ENCODE peak calls at places on chromosomes 1 and 21, in four cellular contexts. V is endothelial cell, K is glutamatergic neuron, A is nephron progenitor cell. L is an unnamed sample.

GRCh38 chr1:235423214-235423652 is 56.0 kb downstream of the TBCE start:
- DNase-seq in V (no peak), K (no peak), A (no peak), L (no peak)

GRCh38 chr1:6359568-6360496 is 33.7 kb downstream of the ACOT7 start:
- DNase-seq in V (peak), K (no peak), A (peak), L (peak)

GRCh38 chr1:63005812-63006211 is 221.9 kb downstream of the ATG4C start:
- DNase-seq in V (no peak), K (no peak), A (no peak), L (no peak)

GRCh38 chr1:30761312-30762151 is 4.0 kb upstream of the LAPTM5 start:
- DNase-seq in V (no peak), K (no peak), A (peak), L (no peak)

GRCh38 chr1:67489643-67490042 is 59.4 kb upstream of the SERBP1 start:
- DNase-seq in V (no peak), K (no peak), A (no peak), L (no peak)

GRCh38 chr1:25484096-25484495 is 53.4 kb downstream of the MACO1 start:
- DNase-seq in V (no peak), K (no peak), A (no peak), L (no peak)

GRCh38 chr21:31335957-31336738 is 7.9 kb downstream of the TIAM1 start:
- DNase-seq in V (no peak), K (no peak), A (no peak), L (peak)

GRCh38 chr1:91611498-91611917 is 110.9 kb downstream of the CDC7 start:
- DNase-seq in V (no peak), K (peak), A (peak), L (no peak)

GRCh38 chr1:51518730-51519047 is 377 bp downstream of the EPS15 start:
- DNase-seq in V (no peak), K (no peak), A (no peak), L (no peak)

GRCh38 chr1:171796592-171796991 is 15.1 kb downstream of the METTL13 start:
- DNase-seq in V (no peak), K (no peak), A (no peak), L (no peak)

GRCh38 chr1:223718850-223719249 is 6.5 kb downstream of the CAPN2 start:
- DNase-seq in V (no peak), K (no peak), A (no peak), L (no peak)

GRCh38 chr1:245645406-245645805 is 490.6 kb downstream of the KIF26B start:
- DNase-seq in V (no peak), K (no peak), A (no peak), L (no peak)

DNA sequence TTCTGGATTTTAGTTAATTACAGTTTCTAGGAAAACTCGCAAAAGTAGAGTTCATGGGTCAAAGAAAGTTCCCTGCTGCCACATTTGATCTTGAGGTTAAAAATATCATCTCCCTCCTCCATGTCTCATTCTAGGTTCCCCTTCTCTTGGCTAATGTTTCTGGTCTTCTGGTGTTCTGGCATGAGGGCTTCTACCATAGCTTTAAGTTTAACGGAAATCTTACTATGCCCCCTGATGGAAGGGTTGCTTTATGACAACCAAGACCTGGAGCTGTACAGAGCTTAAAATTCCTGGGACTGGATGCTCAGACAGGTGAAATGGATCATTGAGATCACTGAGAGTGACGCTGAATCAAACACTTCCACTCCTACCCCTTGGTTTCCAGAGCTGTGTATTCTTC is 1881.7 kb downstream of the MRPL39 start:
- DNase-seq in V (no peak), K (no peak), A (no peak), L (no peak)
- TF ChIP-seq CTCF in V (no peak), K (peak), A (no peak), L (no peak)

GRCh38 chr1:157558119-157558518 is 5.8 kb upstream of the FCRL5 start:
- DNase-seq in V (no peak), K (no peak), A (no peak), L (no peak)

GRCh38 chr1:157566484-157567300 is 14.4 kb upstream of the FCRL5 start:
- DNase-seq in V (no peak), K (no peak), A (no peak), L (no peak)

GRCh38 chr1:157562515-157562914 is 10.2 kb upstream of the FCRL5 start:
- DNase-seq in V (no peak), K (no peak), A (no peak), L (no peak)
- TF ChIP-seq CTCF in V (no peak), K (no peak), A (no peak), L (no peak)

GRCh38 chr1:13809461-13810159 is 109.6 kb downstream of the PRDM2 start:
- DNase-seq in V (no peak), K (no peak), A (no peak), L (no peak)

GRCh38 chr1:13808729-13809131 is 108.7 kb downstream of the PRDM2 start:
- DNase-seq in V (no peak), K (no peak), A (no peak), L (no peak)

GRCh38 chr1:13806108-13806507 is 106.1 kb downstream of the PRDM2 start:
- DNase-seq in V (no peak), K (no peak), A (no peak), L (no peak)

GRCh38 chr1:13805431-13805830 is 105.4 kb downstream of the PRDM2 start:
- DNase-seq in V (no peak), K (no peak), A (no peak), L (no peak)

DNA sequence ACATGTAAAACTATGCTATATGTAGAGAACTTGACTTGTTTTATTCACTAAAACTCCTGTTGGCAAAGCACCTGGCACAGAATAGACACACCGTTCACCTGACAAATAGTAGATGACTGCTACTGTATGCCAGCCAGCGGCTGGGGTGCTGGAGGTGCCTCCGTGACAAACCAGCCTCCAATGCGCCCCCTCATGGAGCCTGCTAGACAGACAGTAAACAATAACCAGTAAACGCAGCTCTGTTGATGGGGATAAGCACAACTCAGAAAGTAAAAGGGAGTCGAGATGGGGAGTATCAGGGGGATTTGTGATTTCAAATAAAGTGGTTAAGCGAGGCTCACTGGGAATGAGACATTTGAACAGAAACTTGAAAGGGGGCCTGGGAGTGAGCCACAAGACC is 107.2 kb downstream of the PRDM2 start:
- DNase-seq in V (peak), K (peak), A (peak), L (no peak)
- TF ChIP-seq CTCF in V (peak), K (peak), A (peak), L (peak)

GRCh38 chr1:36151845-36152203 is 2.5 kb upstream of the TRAPPC3 start:
- DNase-seq in V (no peak), K (no peak), A (no peak), L (no peak)

GRCh38 chr1:36149973-36150295 is 648 bp upstream of the TRAPPC3 start:
- DNase-seq in V (no peak), K (no peak), A (no peak), L (no peak)

GRCh38 chr1:36149237-36149972 is at the start of gene TRAPPC3:
- DNase-seq in V (peak), K (peak), A (peak), L (peak)

GRCh38 chr1:36150296-36151132 is 1.2 kb upstream of the TRAPPC3 start:
- DNase-seq in V (peak), K (peak), A (peak), L (no peak)

GRCh38 chr1:36151133-36151844 is 2.0 kb upstream of the TRAPPC3 start:
- DNase-seq in V (no peak), K (no peak), A (no peak), L (no peak)
- TF ChIP-seq CTCF in V (no peak), K (no peak), A (no peak), L (no peak)

GRCh38 chr1:53593758-53594380 is 134.7 kb downstream of the DMRTB1 start:
- DNase-seq in V (peak), K (peak), A (peak), L (no peak)

GRCh38 chr1:53591924-53592323 is 132.7 kb downstream of the DMRTB1 start:
- DNase-seq in V (no peak), K (no peak), A (no peak), L (no peak)

GRCh38 chr1:53590581-53591515 is 131.6 kb downstream of the DMRTB1 start:
- DNase-seq in V (no peak), K (no peak), A (no peak), L (no peak)

GRCh38 chr1:53592985-53593757 is 134.0 kb downstream of the DMRTB1 start:
- DNase-seq in V (no peak), K (no peak), A (no peak), L (no peak)

GRCh38 chr1:53592521-53592982 is 133.4 kb downstream of the DMRTB1 start:
- DNase-seq in V (no peak), K (no peak), A (no peak), L (no peak)
- TF ChIP-seq CTCF in V (no peak), K (no peak), A (no peak), L (peak)

DNA sequence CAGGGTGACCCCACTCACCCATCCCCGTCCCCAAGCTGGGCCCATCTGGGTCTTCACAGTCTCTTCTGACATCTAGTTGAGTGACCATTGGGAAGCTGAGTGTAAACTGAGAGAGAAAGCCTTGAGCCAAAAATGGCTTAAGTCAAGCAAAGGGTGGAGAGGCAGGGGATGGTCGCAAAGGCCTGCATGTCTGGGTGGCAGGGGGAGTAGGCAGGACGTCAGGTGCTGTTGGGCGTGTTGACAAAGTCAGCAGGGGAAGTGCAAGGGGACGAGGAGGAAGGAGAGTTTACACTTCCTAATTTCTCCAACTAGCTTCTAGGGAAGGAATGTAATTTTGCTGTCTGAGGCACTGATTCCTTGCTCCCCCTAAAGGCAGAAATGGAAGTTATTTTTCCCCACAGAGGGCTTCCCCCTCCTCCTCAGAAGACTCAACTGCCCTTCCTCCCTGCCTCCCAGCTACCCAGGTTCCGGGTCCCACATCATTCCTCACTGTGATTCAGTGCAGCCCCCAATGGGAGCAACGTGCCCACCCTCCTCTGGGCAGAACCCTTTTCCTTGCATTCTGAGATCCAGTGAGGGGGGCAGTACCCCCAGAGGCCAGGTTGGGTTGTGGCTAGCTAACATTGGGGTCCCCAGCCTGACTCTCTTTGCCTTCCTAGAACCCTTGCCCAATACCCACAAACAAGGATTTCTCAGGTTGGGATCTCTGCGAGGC is 1.2 kb upstream of the ADORA1 start:
- DNase-seq in V (no peak), K (no peak), A (no peak), L (no peak)
- TF ChIP-seq CTCF in V (no peak), K (peak), A (peak), L (peak)

GRCh38 chr1:65419681-65420589 is 533 bp upstream of the LEPR start:
- DNase-seq in V (peak), K (peak), A (peak), L (no peak)
- TF ChIP-seq CTCF in V (no peak), K (no peak), A (no peak), L (no peak)

GRCh38 chr21:26489781-26490180 is 83.3 kb downstream of the CYYR1 start:
- DNase-seq in V (no peak), K (no peak), A (no peak), L (no peak)
- TF ChIP-seq CTCF in V (peak), K (no peak), A (no peak), L (peak)

GRCh38 chr1:216793303-216793702 is 70.1 kb upstream of the ESRRG start:
- DNase-seq in V (no peak), K (no peak), A (no peak), L (no peak)
- TF ChIP-seq CTCF in V (no peak), K (no peak), A (no peak), L (peak)